ENCODE peak calls at places on chromosomes 13 and 19, in four cellular contexts. S, X, E and O are unnamed samples.

GRCh38 chr13:82688400-82688999 is 1193.8 kb downstream of the SLITRK1 start:
- DNase-seq in S (no peak), X (no peak), E (peak; percentile 2), O (no peak)

GRCh38 chr19:47094557-47095517 is 18.7 kb downstream of the ZC3H4 start:
- DNase-seq in S (no peak), X (no peak), E (no peak), O (no peak)

GRCh38 chr13:74761794-74762193 is 627.6 kb upstream of the KLF12 start:
- DNase-seq in S (no peak), X (no peak), E (no peak), O (no peak)

GRCh38 chr19:2064788-2065524 is 13.9 kb upstream of the MKNK2 start:
- DNase-seq in S (no peak), X (no peak), E (no peak), O (peak; percentile 87)

GRCh38 chr19:2983351-2984195 is 6.2 kb downstream of the TLE6 start:
- DNase-seq in S (no peak), X (peak; percentile 77), E (peak; percentile 7), O (no peak)

GRCh38 chr13:100946588-100946987 is 272.0 kb upstream of the TMTC4 start:
- DNase-seq in S (no peak), X (no peak), E (no peak), O (no peak)

GRCh38 chr13:46039421-46040036 is 13.0 kb downstream of the ZC3H13 start:
- DNase-seq in S (no peak), X (no peak), E (peak; percentile 83), O (no peak)

GRCh38 chr19:20662421-20663105 is 1.2 kb upstream of the ZNF626 start:
- DNase-seq in S (no peak), X (no peak), E (no peak), O (no peak)

GRCh38 chr19:36891768-36892357 is 24.2 kb downstream of the ZNF829 start:
- DNase-seq in S (no peak), X (no peak), E (no peak), O (no peak)

GRCh38 chr13:75825161-75825560 is 189.0 kb downstream of the LMO7 start:
- DNase-seq in S (no peak), X (no peak), E (no peak), O (no peak)

GRCh38 chr13:75829874-75830273 is 193.7 kb downstream of the LMO7 start:
- DNase-seq in S (no peak), X (no peak), E (peak; percentile 35), O (no peak)

GRCh38 chr13:75830842-75831241 is 194.7 kb downstream of the LMO7 start:
- DNase-seq in S (no peak), X (no peak), E (peak; percentile 78), O (no peak)

GRCh38 chr13:75825599-75825998 is 189.5 kb downstream of the LMO7 start:
- DNase-seq in S (no peak), X (no peak), E (no peak), O (no peak)

DNA sequence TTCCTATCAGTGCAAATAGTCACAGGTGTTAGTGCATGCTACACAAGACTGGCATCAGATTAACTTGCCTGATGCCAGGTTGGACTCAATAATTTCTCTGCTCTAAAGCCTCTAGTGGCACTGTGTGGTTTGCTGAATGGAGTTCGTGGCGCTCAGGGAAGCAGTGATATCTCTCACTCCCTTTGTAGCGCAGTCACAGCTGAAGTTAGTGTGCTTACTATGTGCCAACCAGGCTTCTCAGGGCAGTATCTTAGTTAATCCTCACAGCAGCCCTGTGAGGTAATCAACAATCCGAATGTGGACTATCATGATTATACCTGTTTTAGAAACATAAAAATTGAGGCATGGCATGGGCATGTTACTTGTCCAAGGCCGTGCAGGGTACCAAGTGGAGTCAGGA is 190.3 kb downstream of the LMO7 start:
- DNase-seq in S (no peak), X (no peak), E (no peak), O (no peak)
- H3K4me3 ChIP-seq in S (peak overlapping the region; percentile 35), X (no peak overlapping the region), E (no peak overlapping the region), O (no peak overlapping the region)

DNA sequence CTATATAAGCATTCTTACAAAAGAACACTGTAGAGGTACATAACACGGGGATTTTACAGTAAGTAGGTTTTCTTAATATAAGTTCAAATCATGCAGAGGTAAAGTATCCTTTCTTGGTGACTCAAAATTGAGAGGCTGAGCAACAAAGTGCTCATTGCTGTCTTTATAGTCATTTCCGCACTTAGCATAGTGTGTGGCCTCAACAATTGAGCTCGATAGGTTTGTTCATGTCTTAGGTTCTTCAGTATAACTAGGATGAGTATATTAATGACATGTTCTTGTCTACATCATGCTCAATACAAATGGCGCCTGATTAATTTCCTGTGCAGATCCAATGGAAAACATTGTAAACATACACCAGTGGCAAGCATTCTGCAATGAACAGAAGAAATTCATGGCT is 1.4 kb downstream of the WDFY2 start:
- DNase-seq in S (no peak), X (no peak), E (peak; percentile 62), O (no peak)
- H3K4me3 ChIP-seq in S (no peak overlapping the region), X (peak overlapping the region; percentile 75), E (peak overlapping the region; percentile 97), O (peak overlapping the region; percentile 97)

GRCh38 chr19:14149509-14149994 is 13.2 kb upstream of the ASF1B start:
- DNase-seq in S (no peak), X (peak; percentile 83), E (no peak), O (peak; percentile 86)
- H3K4me3 ChIP-seq in S (no peak overlapping the region), X (peak overlapping the region; percentile 3), E (no peak overlapping the region), O (peak overlapping the region; percentile 58)

GRCh38 chr19:4378886-4379285 is 21.5 kb downstream of the SH3GL1 start:
- DNase-seq in S (no peak), X (no peak), E (no peak), O (no peak)

GRCh38 chr19:4376245-4376990 is 23.9 kb downstream of the SH3GL1 start:
- DNase-seq in S (no peak), X (no peak), E (no peak), O (no peak)

GRCh38 chr19:4380254-4380727 is 20.1 kb downstream of the SH3GL1 start:
- DNase-seq in S (no peak), X (peak; percentile 27), E (no peak), O (no peak)

GRCh38 chr19:4376991-4377781 is 23.2 kb downstream of the SH3GL1 start:
- DNase-seq in S (no peak), X (peak; percentile 18), E (peak; percentile 50), O (no peak)

GRCh38 chr19:4379383-4380253 is 20.7 kb downstream of the SH3GL1 start:
- DNase-seq in S (no peak), X (no peak), E (peak; percentile 59), O (no peak)
- H3K4me3 ChIP-seq in S (no peak overlapping the region), X (no peak overlapping the region), E (no peak overlapping the region), O (no peak overlapping the region)

GRCh38 chr13:113364933-113365371 is 1.0 kb upstream of the GRTP1 start:
- DNase-seq in S (no peak), X (peak; percentile 58), E (no peak), O (no peak)
- H3K4me3 ChIP-seq in S (no peak overlapping the region), X (peak overlapping the region; percentile 64), E (no peak overlapping the region), O (peak overlapping the region; percentile 84)

GRCh38 chr19:43479961-43480561 is 14.7 kb upstream of the LYPD3 start:
- DNase-seq in S (no peak), X (no peak), E (no peak), O (no peak)
- H3K4me3 ChIP-seq in S (no peak overlapping the region), X (no peak overlapping the region), E (no peak overlapping the region), O (no peak overlapping the region)

GRCh38 chr19:31560771-31561080 is 211.5 kb upstream of the TSHZ3 start:
- DNase-seq in S (no peak), X (no peak), E (no peak), O (no peak)

GRCh38 chr19:31559494-31559893 is 210.3 kb upstream of the TSHZ3 start:
- DNase-seq in S (no peak), X (no peak), E (no peak), O (no peak)

GRCh38 chr19:31562916-31563626 is 213.8 kb upstream of the TSHZ3 start:
- DNase-seq in S (no peak), X (no peak), E (no peak), O (peak; percentile 28)

GRCh38 chr19:31555634-31556215 is 206.5 kb upstream of the TSHZ3 start:
- DNase-seq in S (no peak), X (no peak), E (no peak), O (no peak)

GRCh38 chr19:31560021-31560770 is 211.0 kb upstream of the TSHZ3 start:
- DNase-seq in S (no peak), X (peak; percentile 20), E (peak; percentile 11), O (no peak)
- H3K4me3 ChIP-seq in S (no peak overlapping the region), X (no peak overlapping the region), E (no peak overlapping the region), O (no peak overlapping the region)